ENCODE peak calls at places on chromosomes 12 and 14, in nine cellular contexts. L is aorta; X is Caki2; P is tibial artery; F is GM23248; R is heart right ventricle; M is cardiac muscle cell; T is NCI-H187; G is activated CD8-positive, alpha-beta memory T cell treated with anti-CD3 and anti-CD28 coated beads for 48 hours. Q is an unnamed sample.

GRCh38 chr12:95218164-95218851 is 701 bp downstream of the VEZT start:
- DNase-seq in L (no peak), X (no peak), P (no peak), F (peak), R (no peak), M (peak), T (peak), G (no peak), Q (no peak)

GRCh38 chr12:80218925-80219714 is 119.8 kb downstream of the OTOGL start:
- DNase-seq in L (no peak), X (peak), P (no peak), F (no peak), R (peak), M (no peak), T (no peak), G (no peak), Q (no peak)

GRCh38 chr14:75257241-75257640 is 21.4 kb upstream of the FOS start:
- DNase-seq in L (no peak), X (no peak), P (no peak), F (peak), R (no peak), M (no peak), T (no peak), G (no peak), Q (no peak)

GRCh38 chr12:101862245-101862644 is 15.1 kb upstream of the DRAM1 start:
- DNase-seq in L (no peak), X (no peak), P (no peak), F (peak), R (no peak), M (no peak), T (no peak), G (no peak), Q (no peak)

GRCh38 chr14:26023967-26024366 is 573.9 kb downstream of the NOVA1 start:
- DNase-seq in L (no peak), X (no peak), P (no peak), F (no peak), R (no peak), M (no peak), T (no peak), G (no peak), Q (no peak)

GRCh38 chr14:89773644-89774316 is 180.8 kb downstream of the EFCAB11 start:
- DNase-seq in L (no peak), X (peak), P (no peak), F (no peak), R (peak), M (peak), T (no peak), G (peak), Q (no peak)

GRCh38 chr14:57725399-57726077 is 140.4 kb downstream of the SLC35F4 start:
- DNase-seq in L (no peak), X (peak), P (no peak), F (peak), R (no peak), M (peak), T (no peak), G (no peak), Q (no peak)

GRCh38 chr12:131831635-131832041 is 3.4 kb downstream of the MMP17 start:
- DNase-seq in L (no peak), X (no peak), P (no peak), F (peak), R (no peak), M (peak), T (no peak), G (no peak), Q (no peak)

GRCh38 chr12:91052021-91052420 is 5.8 kb downstream of the KERA start:
- DNase-seq in L (no peak), X (no peak), P (no peak), F (no peak), R (no peak), M (no peak), T (no peak), G (no peak), Q (no peak)

GRCh38 chr14:93163570-93163969 is 21.1 kb downstream of the MOAP1 start:
- DNase-seq in L (no peak), X (no peak), P (no peak), F (no peak), R (no peak), M (no peak), T (no peak), G (no peak), Q (no peak)

GRCh38 chr12:10212623-10213131 is at the start of gene GABARAPL1:
- DNase-seq in L (peak), X (no peak), P (peak), F (peak), R (peak), M (peak), T (peak), G (peak), Q (peak)

GRCh38 chr14:31371651-31372050 is 48.7 kb downstream of the HEATR5A start:
- DNase-seq in L (no peak), X (no peak), P (no peak), F (no peak), R (no peak), M (no peak), T (no peak), G (no peak), Q (no peak)

GRCh38 chr14:105019861-105020814 is 745 bp downstream of the CDCA4 start:
- DNase-seq in L (no peak), X (no peak), P (no peak), F (peak), R (peak), M (peak), T (no peak), G (peak), Q (no peak)

GRCh38 chr14:32656609-32657008 is 282.1 kb upstream of the NPAS3 start:
- DNase-seq in L (no peak), X (no peak), P (no peak), F (no peak), R (no peak), M (no peak), T (no peak), G (no peak), Q (no peak)

GRCh38 chr14:58104808-58105207 is 47.2 kb downstream of the ARMH4 start:
- DNase-seq in L (no peak), X (peak), P (no peak), F (peak), R (no peak), M (peak), T (no peak), G (no peak), Q (no peak)

GRCh38 chr12:93109794-93110203 is 180.7 kb upstream of the EEA1 start:
- DNase-seq in L (no peak), X (peak), P (no peak), F (peak), R (no peak), M (no peak), T (no peak), G (no peak), Q (no peak)

GRCh38 chr12:108446766-108447165 is 68.3 kb upstream of the FICD start:
- DNase-seq in L (no peak), X (no peak), P (no peak), F (peak), R (peak), M (peak), T (no peak), G (no peak), Q (no peak)

GRCh38 chr12:67663121-67663520 is 14.6 kb downstream of the DYRK2 start:
- DNase-seq in L (no peak), X (no peak), P (no peak), F (peak), R (no peak), M (peak), T (no peak), G (no peak), Q (no peak)

Q was measured in HuH-7.